ENCODE peak calls at places on chromosome 4, in ten cellular contexts. One of them, this sample, is unnamed.
A peak's percentile ranks its signal among the peaks of the same experiment; 100 is the strongest.

GRCh38 chr4:22237155-22237751 is 278.6 kb downstream of the ADGRA3 start:
- DNase-seq in prostate gland: peak; percentile 16
- DNase-seq in kidney: peak; percentile 69
- DNase-seq in lower lobe of right lung: peak; percentile 44
- DNase-seq in heart left ventricle: peak; percentile 23
- DNase-seq in uterus: peak; percentile 12
- DNase-seq in H1: peak; percentile 43
- DNase-seq in hepatocyte: peak; percentile 69
- DNase-seq in gastrocnemius medialis: no peak
- DNase-seq in pancreas: peak; percentile 15
- DNase-seq in this sample: no peak

GRCh38 chr4:134544303-134544761 is 342.7 kb upstream of the PABPC4L start:
- DNase-seq in prostate gland: peak; percentile 5
- DNase-seq in kidney: no peak
- DNase-seq in lower lobe of right lung: no peak
- DNase-seq in heart left ventricle: no peak
- DNase-seq in uterus: no peak
- DNase-seq in H1: no peak
- DNase-seq in hepatocyte: peak; percentile 32
- DNase-seq in gastrocnemius medialis: peak; percentile 51
- DNase-seq in pancreas: no peak
- DNase-seq in this sample: no peak

GRCh38 chr4:111031180-111031579 is 408.3 kb upstream of the PITX2 start:
- DNase-seq in prostate gland: no peak
- DNase-seq in kidney: no peak
- DNase-seq in lower lobe of right lung: no peak
- DNase-seq in heart left ventricle: no peak
- DNase-seq in uterus: no peak
- DNase-seq in H1: no peak
- DNase-seq in hepatocyte: no peak
- DNase-seq in gastrocnemius medialis: no peak
- DNase-seq in pancreas: no peak
- DNase-seq in this sample: no peak

GRCh38 chr4:6032249-6033244 is 14.3 kb upstream of the C4orf50 start:
- DNase-seq in prostate gland: no peak
- DNase-seq in kidney: no peak
- DNase-seq in lower lobe of right lung: no peak
- DNase-seq in heart left ventricle: no peak
- DNase-seq in uterus: no peak
- DNase-seq in H1: no peak
- DNase-seq in hepatocyte: no peak
- DNase-seq in gastrocnemius medialis: no peak
- DNase-seq in pancreas: no peak
- DNase-seq in this sample: no peak

GRCh38 chr4:68476191-68476590 is 28.9 kb downstream of the TMPRSS11E start:
- DNase-seq in prostate gland: no peak
- DNase-seq in kidney: no peak
- DNase-seq in lower lobe of right lung: no peak
- DNase-seq in heart left ventricle: no peak
- DNase-seq in uterus: no peak
- DNase-seq in H1: no peak
- DNase-seq in hepatocyte: no peak
- DNase-seq in gastrocnemius medialis: no peak
- DNase-seq in pancreas: no peak
- DNase-seq in this sample: no peak

GRCh38 chr4:10173754-10174749 is 57.5 kb upstream of the WDR1 start:
- DNase-seq in prostate gland: peak; percentile 81
- DNase-seq in kidney: no peak
- DNase-seq in lower lobe of right lung: peak; percentile 55
- DNase-seq in heart left ventricle: peak; percentile 88
- DNase-seq in uterus: peak; percentile 28
- DNase-seq in H1: no peak
- DNase-seq in hepatocyte: peak; percentile 29
- DNase-seq in gastrocnemius medialis: peak; percentile 85
- DNase-seq in pancreas: peak; percentile 60
- DNase-seq in this sample: no peak

GRCh38 chr4:23717528-23718248 is 172.2 kb downstream of the PPARGC1A start:
- DNase-seq in prostate gland: no peak
- DNase-seq in kidney: no peak
- DNase-seq in lower lobe of right lung: no peak
- DNase-seq in heart left ventricle: no peak
- DNase-seq in uterus: no peak
- DNase-seq in H1: no peak
- DNase-seq in hepatocyte: peak; percentile 18
- DNase-seq in gastrocnemius medialis: no peak
- DNase-seq in pancreas: no peak
- DNase-seq in this sample: no peak

GRCh38 chr4:152015597-152016324 is 255.0 kb upstream of the GATB start:
- DNase-seq in prostate gland: no peak
- DNase-seq in kidney: no peak
- DNase-seq in lower lobe of right lung: no peak
- DNase-seq in heart left ventricle: no peak
- DNase-seq in uterus: no peak
- DNase-seq in H1: no peak
- DNase-seq in hepatocyte: no peak
- DNase-seq in gastrocnemius medialis: no peak
- DNase-seq in pancreas: no peak
- DNase-seq in this sample: no peak

GRCh38 chr4:88104902-88105610 is 53.4 kb downstream of the ABCG2 start:
- DNase-seq in prostate gland: no peak
- DNase-seq in kidney: no peak
- DNase-seq in lower lobe of right lung: no peak
- DNase-seq in heart left ventricle: no peak
- DNase-seq in uterus: no peak
- DNase-seq in H1: no peak
- DNase-seq in hepatocyte: peak; percentile 14
- DNase-seq in gastrocnemius medialis: no peak
- DNase-seq in pancreas: no peak
- DNase-seq in this sample: no peak

GRCh38 chr4:71296945-71297344 is 41.9 kb upstream of the SLC4A4 start:
- DNase-seq in prostate gland: peak; percentile 55
- DNase-seq in kidney: no peak
- DNase-seq in lower lobe of right lung: no peak
- DNase-seq in heart left ventricle: no peak
- DNase-seq in uterus: no peak
- DNase-seq in H1: no peak
- DNase-seq in hepatocyte: no peak
- DNase-seq in gastrocnemius medialis: no peak
- DNase-seq in pancreas: no peak
- DNase-seq in this sample: no peak

GRCh38 chr4:55549888-55550287 is 3.2 kb upstream of the CLOCK start:
- DNase-seq in prostate gland: no peak
- DNase-seq in kidney: no peak
- DNase-seq in lower lobe of right lung: no peak
- DNase-seq in heart left ventricle: no peak
- DNase-seq in uterus: no peak
- DNase-seq in H1: no peak
- DNase-seq in hepatocyte: peak; percentile 51
- DNase-seq in gastrocnemius medialis: no peak
- DNase-seq in pancreas: no peak
- DNase-seq in this sample: no peak

GRCh38 chr4:55545681-55546632 is 752 bp downstream of the CLOCK start:
- DNase-seq in prostate gland: peak; percentile 59
- DNase-seq in kidney: peak; percentile 94
- DNase-seq in lower lobe of right lung: peak; percentile 88
- DNase-seq in heart left ventricle: peak; percentile 88
- DNase-seq in uterus: peak; percentile 66
- DNase-seq in H1: no peak
- DNase-seq in hepatocyte: peak; percentile 87
- DNase-seq in gastrocnemius medialis: peak; percentile 60
- DNase-seq in pancreas: peak; percentile 79
- DNase-seq in this sample: peak; percentile 62

GRCh38 chr4:55546633-55547460 is at the start of gene CLOCK:
- DNase-seq in prostate gland: peak; percentile 74
- DNase-seq in kidney: peak; percentile 96
- DNase-seq in lower lobe of right lung: peak; percentile 92
- DNase-seq in heart left ventricle: peak; percentile 94
- DNase-seq in uterus: peak; percentile 87
- DNase-seq in H1: no peak
- DNase-seq in hepatocyte: peak; percentile 95
- DNase-seq in gastrocnemius medialis: peak; percentile 82
- DNase-seq in pancreas: peak; percentile 86
- DNase-seq in this sample: peak; percentile 85

GRCh38 chr4:55547461-55547770 is 707 bp upstream of the CLOCK start:
- DNase-seq in prostate gland: no peak
- DNase-seq in kidney: no peak
- DNase-seq in lower lobe of right lung: no peak
- DNase-seq in heart left ventricle: peak; percentile 51
- DNase-seq in uterus: no peak
- DNase-seq in H1: no peak
- DNase-seq in hepatocyte: peak; percentile 61
- DNase-seq in gastrocnemius medialis: no peak
- DNase-seq in pancreas: no peak
- DNase-seq in this sample: no peak

DNA sequence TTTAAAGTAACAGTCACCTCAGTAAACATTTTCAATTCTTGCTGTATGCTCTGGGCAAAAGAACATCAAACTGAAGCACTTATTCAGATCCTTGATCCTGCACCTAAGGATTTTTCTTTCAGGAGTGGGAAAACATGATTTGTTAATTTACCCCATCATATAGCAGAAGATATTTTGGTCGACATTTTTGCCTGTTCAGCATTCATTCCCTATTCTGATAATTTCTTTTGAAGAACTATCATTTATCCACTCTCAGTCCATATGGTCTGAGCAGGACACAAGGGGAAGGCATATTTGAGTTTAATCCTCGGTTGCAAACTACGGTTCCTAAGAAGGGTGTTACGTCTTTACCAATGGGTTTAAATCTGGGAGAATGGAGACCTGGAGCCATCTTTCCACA is 1.2 kb upstream of the CLOCK start:
- DNase-seq in prostate gland: no peak
- DNase-seq in kidney: no peak
- DNase-seq in lower lobe of right lung: no peak
- DNase-seq in heart left ventricle: no peak
- DNase-seq in uterus: no peak
- DNase-seq in H1: no peak
- DNase-seq in hepatocyte: no peak
- DNase-seq in gastrocnemius medialis: no peak
- DNase-seq in pancreas: no peak
- DNase-seq in this sample: no peak
- H3K9me3 ChIP-seq in prostate gland: no peaks in the 10 kb centered on the region
- H3K9me3 ChIP-seq in kidney: no peaks in the 10 kb centered on the region
- H3K9me3 ChIP-seq in lower lobe of right lung: no peaks in the 10 kb centered on the region
- H3K9me3 ChIP-seq in heart left ventricle: no peaks in the 10 kb centered on the region
- H3K9me3 ChIP-seq in uterus: no peaks in the 10 kb centered on the region
- H3K9me3 ChIP-seq in H1: no peaks in the 10 kb centered on the region
- H3K9me3 ChIP-seq in hepatocyte: no peaks in the 10 kb centered on the region
- H3K9me3 ChIP-seq in gastrocnemius medialis: no peaks in the 10 kb centered on the region
- H3K9me3 ChIP-seq in pancreas: no peaks in the 10 kb centered on the region
- H3K9me3 ChIP-seq in this sample: no peaks in the 10 kb centered on the region

GRCh38 chr4:99783940-99784339 is 32.7 kb upstream of the DAPP1 start:
- DNase-seq in prostate gland: no peak
- DNase-seq in kidney: no peak
- DNase-seq in lower lobe of right lung: no peak
- DNase-seq in heart left ventricle: no peak
- DNase-seq in uterus: no peak
- DNase-seq in H1: no peak
- DNase-seq in hepatocyte: no peak
- DNase-seq in gastrocnemius medialis: no peak
- DNase-seq in pancreas: no peak
- DNase-seq in this sample: no peak
- H3K9me3 ChIP-seq in prostate gland: no peaks in the 10 kb centered on the region
- H3K9me3 ChIP-seq in kidney: no peaks in the 10 kb centered on the region
- H3K9me3 ChIP-seq in lower lobe of right lung: no peaks in the 10 kb centered on the region
- H3K9me3 ChIP-seq in heart left ventricle: no peaks in the 10 kb centered on the region
- H3K9me3 ChIP-seq in uterus: no peaks in the 10 kb centered on the region
- H3K9me3 ChIP-seq in H1: no peaks in the 10 kb centered on the region
- H3K9me3 ChIP-seq in hepatocyte: no peaks in the 10 kb centered on the region
- H3K9me3 ChIP-seq in gastrocnemius medialis: no peaks in the 10 kb centered on the region
- H3K9me3 ChIP-seq in pancreas: no peaks in the 10 kb centered on the region
- H3K9me3 ChIP-seq in this sample: no peaks in the 10 kb centered on the region

GRCh38 chr4:86496094-86497060 is 97.7 kb upstream of the PTPN13 start:
- DNase-seq in prostate gland: peak; percentile 20
- DNase-seq in kidney: no peak
- DNase-seq in lower lobe of right lung: no peak
- DNase-seq in heart left ventricle: no peak
- DNase-seq in uterus: peak; percentile 45
- DNase-seq in H1: no peak
- DNase-seq in hepatocyte: peak; percentile 72
- DNase-seq in gastrocnemius medialis: no peak
- DNase-seq in pancreas: no peak
- DNase-seq in this sample: no peak

GRCh38 chr4:86498560-86499166 is 95.5 kb upstream of the PTPN13 start:
- DNase-seq in prostate gland: peak; percentile 15
- DNase-seq in kidney: no peak
- DNase-seq in lower lobe of right lung: no peak
- DNase-seq in heart left ventricle: no peak
- DNase-seq in uterus: no peak
- DNase-seq in H1: no peak
- DNase-seq in hepatocyte: peak; percentile 78
- DNase-seq in gastrocnemius medialis: no peak
- DNase-seq in pancreas: no peak
- DNase-seq in this sample: no peak

GRCh38 chr4:86497131-86497530 is 97.0 kb upstream of the PTPN13 start:
- DNase-seq in prostate gland: peak; percentile 61
- DNase-seq in kidney: no peak
- DNase-seq in lower lobe of right lung: no peak
- DNase-seq in heart left ventricle: no peak
- DNase-seq in uterus: no peak
- DNase-seq in H1: no peak
- DNase-seq in hepatocyte: peak; percentile 22
- DNase-seq in gastrocnemius medialis: peak; percentile 62
- DNase-seq in pancreas: no peak
- DNase-seq in this sample: no peak

GRCh38 chr4:86497980-86498379 is 96.1 kb upstream of the PTPN13 start:
- DNase-seq in prostate gland: peak; percentile 11
- DNase-seq in kidney: no peak
- DNase-seq in lower lobe of right lung: no peak
- DNase-seq in heart left ventricle: no peak
- DNase-seq in uterus: no peak
- DNase-seq in H1: no peak
- DNase-seq in hepatocyte: no peak
- DNase-seq in gastrocnemius medialis: peak; percentile 17
- DNase-seq in pancreas: no peak
- DNase-seq in this sample: no peak

GRCh38 chr4:86500527-86500926 is 93.6 kb upstream of the PTPN13 start:
- DNase-seq in prostate gland: no peak
- DNase-seq in kidney: no peak
- DNase-seq in lower lobe of right lung: no peak
- DNase-seq in heart left ventricle: no peak
- DNase-seq in uterus: no peak
- DNase-seq in H1: no peak
- DNase-seq in hepatocyte: no peak
- DNase-seq in gastrocnemius medialis: no peak
- DNase-seq in pancreas: no peak
- DNase-seq in this sample: no peak
- H3K9me3 ChIP-seq in prostate gland: no peaks in the 10 kb centered on the region
- H3K9me3 ChIP-seq in kidney: no peaks in the 10 kb centered on the region
- H3K9me3 ChIP-seq in lower lobe of right lung: no peaks in the 10 kb centered on the region
- H3K9me3 ChIP-seq in heart left ventricle: no peaks in the 10 kb centered on the region
- H3K9me3 ChIP-seq in uterus: no peaks in the 10 kb centered on the region
- H3K9me3 ChIP-seq in H1: no peaks in the 10 kb centered on the region
- H3K9me3 ChIP-seq in hepatocyte: no peaks in the 10 kb centered on the region
- H3K9me3 ChIP-seq in gastrocnemius medialis: no peaks in the 10 kb centered on the region
- H3K9me3 ChIP-seq in pancreas: no peaks in the 10 kb centered on the region
- H3K9me3 ChIP-seq in this sample: no peaks in the 10 kb centered on the region

DNA sequence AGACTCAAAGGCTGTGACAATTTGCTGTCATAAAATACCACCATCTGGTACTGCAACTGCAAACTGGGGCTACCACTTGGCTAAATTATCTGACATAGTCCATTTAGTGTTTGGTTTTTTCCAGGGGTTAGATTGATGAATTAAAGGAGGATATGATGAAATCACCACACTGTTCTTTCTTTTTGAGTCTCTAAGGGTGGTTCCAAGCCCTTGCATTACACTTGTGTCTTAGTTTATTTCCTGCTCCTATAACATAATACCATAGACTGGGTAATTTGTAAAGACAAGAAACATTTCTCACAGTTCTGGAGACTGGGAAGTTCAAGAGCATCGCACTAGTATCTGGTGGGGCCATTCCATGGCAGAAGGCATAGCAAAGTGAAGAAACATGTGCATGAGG is 32.0 kb upstream of the CD38 start:
- DNase-seq in prostate gland: no peak
- DNase-seq in kidney: no peak
- DNase-seq in lower lobe of right lung: no peak
- DNase-seq in heart left ventricle: no peak
- DNase-seq in uterus: no peak
- DNase-seq in H1: no peak
- DNase-seq in hepatocyte: no peak
- DNase-seq in gastrocnemius medialis: no peak
- DNase-seq in pancreas: no peak
- DNase-seq in this sample: no peak
- H3K9me3 ChIP-seq in prostate gland: no peaks in the 10 kb centered on the region
- H3K9me3 ChIP-seq in kidney: peaks cover 10% of the 10 kb centered on the region
- H3K9me3 ChIP-seq in lower lobe of right lung: peaks cover 5% of the 10 kb centered on the region
- H3K9me3 ChIP-seq in heart left ventricle: peaks cover 16% of the 10 kb centered on the region
- H3K9me3 ChIP-seq in uterus: no peaks in the 10 kb centered on the region
- H3K9me3 ChIP-seq in H1: no peaks in the 10 kb centered on the region
- H3K9me3 ChIP-seq in hepatocyte: no peaks in the 10 kb centered on the region
- H3K9me3 ChIP-seq in gastrocnemius medialis: no peaks in the 10 kb centered on the region
- H3K9me3 ChIP-seq in pancreas: no peaks in the 10 kb centered on the region
- H3K9me3 ChIP-seq in this sample: no peaks in the 10 kb centered on the region

This sample was measured in T-helper 17 cell.